ENCODE peak calls at places on chromosomes 16 and 17, in eight cellular contexts. E is neuronal stem cell, A is spleen, O is stomach, I is ACHN, V is EL, H is GM03348, P is SJSA1. F is an unnamed sample.

GRCh38 chr16:7270823-7271222 is 61.8 kb upstream of the RBFOX1 start:
- DNase-seq in I (no peak), V (no peak), E (no peak), P (no peak), A (no peak), O (no peak), H (no peak), F (no peak)

GRCh38 chr16:72434159-72434558 is 262.2 kb upstream of the PMFBP1 start:
- DNase-seq in E (peak), P (no peak), H (no peak), A (no peak), V (peak), O (no peak), I (peak), F (no peak)

GRCh38 chr16:85304337-85304736 is 192.1 kb upstream of the CIBAR2 start:
- DNase-seq in H (no peak), P (no peak), A (no peak), I (no peak), E (no peak), V (no peak), O (no peak), F (no peak)

GRCh38 chr16:83143788-83144187 is 517.0 kb downstream of the CDH13 start:
- DNase-seq in V (peak), H (no peak), E (no peak), A (no peak), P (peak), O (no peak), I (no peak), F (no peak)

GRCh38 chr17:39928868-39929651 is 1.5 kb downstream of the LRRC3C start:
- DNase-seq in O (no peak), P (no peak), V (peak), I (peak), E (no peak), A (no peak), H (peak), F (no peak)

GRCh38 chr17:50661795-50662391 is 27.2 kb downstream of the ABCC3 start:
- DNase-seq in H (peak), P (peak), E (no peak), V (peak), I (peak), A (no peak), O (peak), F (no peak)

GRCh38 chr17:74427048-74427762 is 4.7 kb upstream of the GPRC5C start:
- DNase-seq in V (no peak), A (no peak), P (no peak), E (no peak), I (peak), O (peak), H (no peak), F (no peak)

GRCh38 chr16:60151987-60152386 is 1417.9 kb upstream of the GOT2 start:
- DNase-seq in H (no peak), O (no peak), E (no peak), P (no peak), V (peak), I (no peak), A (no peak), F (no peak)

GRCh38 chr17:7262192-7263070 is at the start of gene CLDN7:
- DNase-seq in A (no peak), P (no peak), O (peak), E (no peak), V (no peak), I (no peak), H (no peak), F (no peak)

GRCh38 chr16:19555938-19556778 is 655 bp downstream of the VPS35L start:
- DNase-seq in H (peak), A (no peak), I (peak), O (no peak), P (peak), E (peak), V (peak), F (no peak)

GRCh38 chr17:20997711-20998570 is 44.9 kb downstream of the USP22 start:
- DNase-seq in V (peak), H (no peak), P (no peak), O (no peak), I (no peak), E (no peak), A (peak), F (no peak)